ENCODE peak calls at places on chromosome 5, in nine cellular contexts. C is psoas muscle, U is heart left ventricle, X is IMR-90, B is lower lobe of right lung, A is mammary epithelial cell, P is left lung, O is adrenal gland, D is GM12865. K is an unnamed sample.

GRCh38 chr5:151601376-151601775 is 10.2 kb upstream of the FAT2 start:
- DNase-seq in U (no peak), P (no peak), X (no peak), D (no peak), O (no peak), C (no peak), B (no peak), A (no peak), K (no peak)

GRCh38 chr5:170626507-170627150 is 122.8 kb downstream of the KCNIP1 start:
- DNase-seq in X (no peak), U (no peak), D (no peak), C (no peak), B (no peak), P (no peak), A (no peak), O (no peak), K (no peak)

GRCh38 chr5:31703757-31704156 is 64.8 kb downstream of the PDZD2 start:
- DNase-seq in O (no peak), B (no peak), P (no peak), D (no peak), X (no peak), U (no peak), C (no peak), A (no peak), K (no peak)

GRCh38 chr5:14185336-14186131 is 42.4 kb downstream of the TRIO start:
- DNase-seq in B (no peak), A (peak), U (no peak), D (no peak), O (no peak), C (peak), X (peak), P (no peak), K (no peak)

GRCh38 chr5:74638776-74639537 is 1.6 kb downstream of the ENC1 start:
- DNase-seq in A (no peak), C (no peak), B (no peak), U (no peak), P (no peak), D (peak), X (peak), O (no peak), K (no peak)

GRCh38 chr5:159928122-159928960 is 12.1 kb downstream of the ADRA1B start:
- DNase-seq in D (no peak), U (peak), O (peak), A (peak), P (no peak), C (peak), X (peak), B (peak), K (no peak)

GRCh38 chr5:425714-426113 is 17.3 kb upstream of the EXOC3 start:
- DNase-seq in A (no peak), U (no peak), P (no peak), C (peak), X (no peak), O (no peak), D (no peak), B (no peak), K (no peak)

GRCh38 chr5:150162142-150162513 is 4.5 kb upstream of the CDX1 start:
- DNase-seq in D (no peak), X (no peak), B (no peak), A (no peak), C (no peak), O (no peak), U (no peak), P (no peak), K (no peak)

GRCh38 chr5:55223219-55223987 is 3.7 kb downstream of the MCIDAS start:
- DNase-seq in P (no peak), X (no peak), D (no peak), A (no peak), O (no peak), U (no peak), B (no peak), C (no peak), K (no peak)

GRCh38 chr5:40834391-40834848 is 602 bp downstream of the RPL37 start:
- DNase-seq in P (no peak), D (peak), X (peak), C (no peak), B (no peak), O (peak), U (no peak), A (no peak), K (no peak)

GRCh38 chr5:114152656-114153360 is 209.1 kb upstream of the KCNN2 start:
- DNase-seq in A (no peak), O (no peak), B (no peak), U (no peak), D (no peak), X (peak), C (no peak), P (no peak), K (no peak)

GRCh38 chr5:132074772-132075718 is 1.5 kb downstream of the CSF2 start:
- DNase-seq in O (no peak), X (no peak), P (peak), B (peak), U (no peak), A (peak), C (peak), D (no peak), K (no peak)

GRCh38 chr5:32708949-32709348 is 2.2 kb upstream of the NPR3 start:
- DNase-seq in X (no peak), U (no peak), P (no peak), C (no peak), O (no peak), A (no peak), B (no peak), D (peak), K (no peak)

GRCh38 chr5:108726446-108727091 is 21.1 kb upstream of the FER start:
- DNase-seq in A (peak), X (peak), D (peak), B (no peak), U (no peak), C (no peak), P (no peak), O (no peak), K (no peak)

GRCh38 chr5:76735762-76736545 is 20.0 kb downstream of the F2R start:
- DNase-seq in O (no peak), A (no peak), U (no peak), X (no peak), B (no peak), P (no peak), D (no peak), C (no peak), K (no peak)

GRCh38 chr5:76737131-76737556 is 21.2 kb downstream of the F2R start:
- DNase-seq in B (no peak), P (no peak), A (no peak), D (peak), X (no peak), O (no peak), U (no peak), C (no peak), K (no peak)

GRCh38 chr5:76736679-76737078 is 20.8 kb downstream of the F2R start:
- DNase-seq in U (no peak), A (no peak), B (no peak), P (no peak), X (no peak), D (no peak), O (no peak), C (no peak), K (no peak)

GRCh38 chr5:76742586-76742985 is 26.7 kb downstream of the F2R start:
- DNase-seq in A (peak), X (peak), C (no peak), P (no peak), U (no peak), B (no peak), D (no peak), O (no peak), K (no peak)

GRCh38 chr5:76737846-76738245 is 21.9 kb downstream of the F2R start:
- DNase-seq in U (no peak), P (no peak), O (no peak), D (no peak), C (no peak), B (no peak), A (no peak), X (peak), K (no peak)
- TF ChIP-seq CTCF in U (no peak), P (no peak), O (no peak), D (no peak), C (no peak), B (no peak), A (no peak), X (no peak), K (no peak)

DNA sequence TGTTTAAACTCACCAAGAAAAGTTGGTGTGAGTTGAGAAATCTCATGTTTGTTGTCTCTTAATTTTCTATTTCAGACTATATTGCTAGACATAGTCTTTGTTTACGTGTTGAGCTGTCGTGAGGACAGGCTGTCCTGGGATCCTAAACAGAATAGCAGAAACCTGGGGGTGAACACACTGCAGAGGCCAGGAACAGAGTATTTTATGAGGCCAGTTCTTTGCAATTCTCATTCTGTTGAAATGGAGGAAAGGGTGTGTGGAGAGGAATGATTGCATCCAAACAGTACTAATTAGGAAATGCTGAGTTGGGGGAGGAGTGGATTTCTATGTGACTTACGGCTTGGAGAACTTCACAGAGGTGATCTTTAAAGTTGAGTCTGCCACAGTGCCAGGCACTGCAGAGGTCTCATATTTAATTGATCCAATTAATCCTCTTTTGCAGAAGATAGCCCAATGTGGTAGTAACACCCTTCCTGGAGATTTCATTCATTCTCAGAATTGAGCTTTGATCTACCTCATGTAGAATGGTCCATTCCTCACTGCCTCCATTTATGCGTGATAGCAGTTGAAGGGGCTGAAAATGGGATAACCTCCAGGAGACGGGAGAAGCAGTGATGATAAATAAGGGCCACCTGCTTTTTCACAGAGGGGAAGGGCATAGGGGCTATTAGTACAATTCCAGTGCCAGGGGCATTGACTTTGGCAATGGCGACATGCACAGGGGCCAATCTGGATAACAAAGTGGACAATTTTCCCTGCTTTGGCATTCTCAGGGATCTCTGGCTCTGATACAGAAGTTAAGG is 84.7 kb upstream of the TNFAIP8 start:
- DNase-seq in P (no peak), D (no peak), U (no peak), C (no peak), B (no peak), A (no peak), O (no peak), X (no peak), K (no peak)
- H3K4me3 ChIP-seq in P (peak), D (peak), U (no peak), C (no peak), B (no peak), A (no peak), O (no peak), X (no peak), K (no peak)

GRCh38 chr5:174575043-174575442 is 149.3 kb upstream of the MSX2 start:
- DNase-seq in X (no peak), D (no peak), U (no peak), C (no peak), P (no peak), A (no peak), O (no peak), B (no peak), K (no peak)

GRCh38 chr5:174573210-174574014 is 151.0 kb upstream of the MSX2 start:
- DNase-seq in U (no peak), A (no peak), O (no peak), D (no peak), P (peak), B (no peak), X (peak), C (no peak), K (no peak)

GRCh38 chr5:174570662-174571061 is 153.7 kb upstream of the MSX2 start:
- DNase-seq in P (no peak), C (no peak), B (no peak), U (no peak), O (no peak), X (peak), D (no peak), A (no peak), K (no peak)

GRCh38 chr5:174572591-174572990 is 151.8 kb upstream of the MSX2 start:
- DNase-seq in O (no peak), C (no peak), A (peak), U (no peak), D (no peak), P (no peak), X (peak), B (no peak), K (no peak)

DNA sequence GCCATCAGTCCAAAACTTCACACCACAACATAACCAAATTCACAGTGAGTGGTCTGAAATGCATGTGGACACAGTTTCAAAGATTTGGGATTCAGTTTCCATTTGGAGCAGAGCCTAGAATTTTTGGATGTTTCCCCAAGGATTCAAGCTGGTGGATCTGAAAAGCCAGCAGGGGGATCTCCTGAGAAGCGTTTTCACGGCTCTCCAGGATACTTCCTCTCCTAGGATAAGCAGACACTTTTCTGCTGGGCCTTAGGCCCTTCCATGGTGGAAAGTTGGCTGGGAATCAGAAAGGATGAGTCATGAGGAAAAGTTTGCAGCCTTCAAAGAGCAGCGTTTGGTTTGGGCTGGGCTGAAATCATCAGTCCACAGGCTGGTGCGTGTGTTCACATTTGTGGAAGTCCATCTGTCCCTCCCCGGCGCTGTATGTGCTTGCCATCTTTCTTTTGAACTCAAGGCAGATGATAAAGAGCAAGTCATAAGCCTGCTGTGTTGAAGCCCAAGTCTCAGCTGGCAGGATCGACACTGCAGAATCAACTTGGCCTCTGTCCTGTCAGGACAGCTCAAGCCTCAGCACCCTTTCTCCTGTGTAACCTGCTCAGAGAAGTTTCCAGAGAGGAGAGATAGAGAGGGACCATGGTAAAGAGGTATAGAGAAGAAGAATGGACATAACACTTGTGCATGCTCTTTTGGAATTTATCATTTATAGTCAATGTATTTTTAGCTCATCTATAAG is 152.6 kb upstream of the MSX2 start:
- DNase-seq in X (peak), A (peak), U (peak), O (peak), C (no peak), B (no peak), D (no peak), P (peak), K (peak)
- TF ChIP-seq CTCF in X (peak), A (peak), U (no peak), O (peak), C (no peak), B (no peak), D (no peak), P (no peak), K (peak)

DNA sequence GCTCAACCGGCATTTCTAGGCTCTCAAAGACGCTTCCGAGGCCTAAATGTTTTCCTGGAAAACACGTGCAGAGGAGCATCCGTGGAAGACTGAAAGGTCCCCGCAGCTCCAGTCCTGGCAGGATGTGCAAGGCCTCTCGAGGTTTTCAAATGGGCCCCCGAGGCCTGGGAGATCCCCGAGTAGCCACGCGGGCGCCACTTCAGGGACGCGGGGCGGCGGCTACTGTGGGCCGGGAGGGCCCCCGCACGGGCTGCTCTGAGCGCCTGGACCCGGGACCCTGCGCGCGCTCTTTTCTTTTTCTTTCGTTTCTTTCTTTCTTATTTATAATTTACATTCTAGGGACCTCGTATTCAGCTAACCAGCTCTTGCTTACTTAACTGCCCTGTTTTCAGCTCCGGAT is 4.3 kb upstream of the IRX2 start:
- DNase-seq in D (no peak), B (no peak), C (no peak), A (peak), U (no peak), O (no peak), X (no peak), P (no peak), K (no peak)
- H3K4me3 ChIP-seq in D (no peak), B (peak), C (peak), A (no peak), U (no peak), O (no peak), X (no peak), P (peak), K (peak)

GRCh38 chr5:62720036-62720441 is 141.4 kb downstream of the LRRC70 start:
- DNase-seq in D (peak), C (no peak), B (peak), U (no peak), A (peak), X (peak), O (no peak), P (no peak), K (no peak)
- TF ChIP-seq CTCF in D (peak), C (no peak), B (no peak), U (no peak), A (peak), X (peak), O (no peak), P (no peak), K (peak)

K was measured in epithelial cell of proximal tubule.